ENCODE peak calls at places on chromosome 15, in six cellular contexts. K is K562, Y is HepG2, N is GM12878, S is GM12891, E is H1. U is an unnamed sample.

GRCh38 chr15:47516576-47517371 is 200.5 kb upstream of the SEMA6D start:
- DNase-seq in E (no peak), Y (no peak), N (no peak), S (no peak), K (no peak), U (no peak)

GRCh38 chr15:62517541-62517940 is 352.5 kb upstream of the C2CD4B start:
- DNase-seq in Y (no peak), E (no peak), S (no peak), K (no peak), N (no peak), U (no peak)

GRCh38 chr15:57138260-57138895 is 219.9 kb downstream of the TCF12 start:
- DNase-seq in Y (peak; percentile 34), K (peak; percentile 56), E (no peak), S (no peak), N (no peak), U (no peak)

GRCh38 chr15:33021806-33022389 is 172.6 kb downstream of the FMN1 start:
- DNase-seq in E (no peak), S (peak; percentile 30), K (peak; percentile 52), N (no peak), Y (peak; percentile 22), U (peak; percentile 13)

GRCh38 chr15:73988075-73988969 is 3.8 kb downstream of the STOML1 start:
- DNase-seq in Y (no peak), E (no peak), S (no peak), N (no peak), K (no peak), U (no peak)

GRCh38 chr15:48472756-48473155 is 141.5 kb downstream of the DUT start:
- DNase-seq in K (no peak), Y (no peak), N (no peak), E (no peak), S (no peak), U (no peak)

GRCh38 chr15:38224486-38224885 is 28.1 kb upstream of the SPRED1 start:
- DNase-seq in N (no peak), K (no peak), S (no peak), Y (no peak), E (no peak), U (no peak)

GRCh38 chr15:51649659-51650521 is 27.3 kb upstream of the DMXL2 start:
- DNase-seq in Y (peak; percentile 68), K (peak; percentile 54), E (no peak), S (peak; percentile 21), N (peak; percentile 63), U (peak; percentile 26)

GRCh38 chr15:59191855-59192237 is 14.8 kb upstream of the LDHAL6B start:
- DNase-seq in Y (no peak), K (no peak), S (no peak), E (no peak), N (no peak), U (no peak)

GRCh38 chr15:72813345-72814004 is 29.9 kb upstream of the ADPGK start:
- DNase-seq in E (no peak), N (no peak), K (no peak), Y (no peak), S (no peak), U (no peak)

GRCh38 chr15:42133892-42134502 is 22.4 kb downstream of the PLA2G4F start:
- DNase-seq in E (peak; percentile 95), S (no peak), N (no peak), Y (peak; percentile 52), K (peak; percentile 72), U (no peak)

GRCh38 chr15:60374209-60374608 is 23.6 kb downstream of the ANXA2 start:
- DNase-seq in S (no peak), K (no peak), E (no peak), N (no peak), Y (no peak), U (no peak)

GRCh38 chr15:68372291-68372811 is 59.6 kb downstream of the ITGA11 start:
- DNase-seq in S (no peak), N (no peak), K (peak; percentile 32), Y (peak; percentile 16), E (peak; percentile 73), U (peak; percentile 30)

GRCh38 chr15:99580061-99580460 is 14.3 kb downstream of the MEF2A start:
- DNase-seq in Y (no peak), S (no peak), K (no peak), E (no peak), N (no peak), U (no peak)

GRCh38 chr15:47292638-47293037 is 424.7 kb upstream of the SEMA6D start:
- DNase-seq in S (no peak), K (no peak), Y (no peak), N (no peak), E (no peak), U (no peak)

GRCh38 chr15:56205061-56205876 is 38.4 kb downstream of the RFX7 start:
- DNase-seq in K (no peak), E (no peak), S (no peak), N (no peak), Y (no peak), U (no peak)

GRCh38 chr15:41772720-41773331 is 1.5 kb upstream of the MAPKBP1 start:
- DNase-seq in Y (peak; percentile 73), N (peak; percentile 65), S (peak; percentile 40), K (peak; percentile 53), E (no peak), U (no peak)

GRCh38 chr15:88998980-88999713 is 86.0 kb upstream of the MFGE8 start:
- DNase-seq in N (no peak), Y (no peak), K (peak; percentile 23), S (no peak), E (peak; percentile 77), U (no peak)

GRCh38 chr15:72339777-72340177 is 19.8 kb upstream of the CELF6 start:
- DNase-seq in K (no peak), S (no peak), Y (peak; percentile 47), E (no peak), N (no peak), U (no peak)

GRCh38 chr15:78715439-78715838 is 74.4 kb upstream of the CHRNB4 start:
- DNase-seq in E (no peak), N (no peak), Y (no peak), K (no peak), S (no peak), U (no peak)

GRCh38 chr15:61640751-61641150 is 411.6 kb upstream of the RORA start:
- DNase-seq in E (no peak), Y (no peak), S (no peak), N (no peak), K (no peak), U (no peak)

GRCh38 chr15:76349301-76350070 is 12.9 kb downstream of the ISL2 start:
- DNase-seq in S (no peak), E (no peak), N (no peak), Y (no peak), K (no peak), U (no peak)

GRCh38 chr15:73125219-73125618 is 73.0 kb downstream of the NEO1 start:
- DNase-seq in S (no peak), Y (no peak), K (no peak), E (no peak), N (no peak), U (no peak)

GRCh38 chr15:48680841-48681240 is 35.3 kb upstream of the FBN1 start:
- DNase-seq in K (no peak), S (no peak), Y (no peak), E (no peak), N (no peak), U (no peak)

GRCh38 chr15:78457101-78457500 is 19.1 kb downstream of the IREB2 start:
- DNase-seq in S (no peak), Y (no peak), N (no peak), E (no peak), K (peak; percentile 15), U (no peak)

GRCh38 chr15:80697316-80697715 is 2.2 kb downstream of the ABHD17C start:
- DNase-seq in S (no peak), E (no peak), K (no peak), N (no peak), Y (no peak), U (no peak)
- TF ChIP-seq POLR2A in S (no peak), E (no peak), K (no peak), N (no peak), Y (no peak), U (no peak)

GRCh38 chr15:90751300-90751825 is 34.2 kb downstream of the BLM start:
- DNase-seq in E (no peak), N (no peak), S (no peak), Y (peak; percentile 24), K (no peak), U (no peak)

GRCh38 chr15:90744759-90745402 is 27.7 kb downstream of the BLM start:
- DNase-seq in K (no peak), E (no peak), S (no peak), Y (no peak), N (no peak), U (no peak)

GRCh38 chr15:90749754-90750153 is 32.6 kb downstream of the BLM start:
- DNase-seq in K (no peak), N (no peak), S (no peak), E (no peak), Y (no peak), U (no peak)

GRCh38 chr15:90750186-90750585 is 33.0 kb downstream of the BLM start:
- DNase-seq in S (no peak), K (no peak), Y (no peak), N (no peak), E (no peak), U (no peak)
- TF ChIP-seq POLR2AphosphoS5 in S (no peak), K (no peak), Y (no peak), N (no peak), E (no peak), U (no peak)

GRCh38 chr15:101489633-101490407 is at the start of gene PCSK6:
- DNase-seq in Y (no peak), S (peak; percentile 56), E (peak; percentile 68), K (peak; percentile 68), N (no peak), U (no peak)

GRCh38 chr15:101489236-101489632 is 273 bp downstream of the PCSK6 start:
- DNase-seq in N (no peak), S (peak; percentile 59), K (peak; percentile 71), Y (no peak), E (peak; percentile 59), U (no peak)

GRCh38 chr15:101488300-101489164 is 975 bp downstream of the PCSK6 start:
- DNase-seq in S (no peak), K (peak; percentile 66), N (no peak), Y (peak; percentile 73), E (peak; percentile 60), U (no peak)

GRCh38 chr15:101490408-101490891 is 943 bp upstream of the PCSK6 start:
- DNase-seq in S (no peak), K (no peak), E (no peak), Y (no peak), N (no peak), U (no peak)

GRCh38 chr15:101487060-101487459 is 2.4 kb downstream of the PCSK6 start:
- DNase-seq in E (no peak), N (no peak), S (no peak), Y (no peak), K (no peak), U (no peak)
- TF ChIP-seq TAF1 in E (no peak), N (no peak), S (no peak), Y (no peak), K (no peak), U (no peak)

GRCh38 chr15:64989331-64990167 is at the start of gene SPG21:
- DNase-seq in S (peak; percentile 84), K (peak; percentile 98), Y (peak; percentile 73), N (peak; percentile 91), E (peak; percentile 89), U (peak; percentile 87)
- TF ChIP-seq POLR2A in S (peak; percentile 76), K (peak; percentile 80), Y (peak; percentile 40), N (peak; percentile 85), E (peak; percentile 48), U (peak; percentile 61)

GRCh38 chr15:87816811-87817210 is 439.7 kb downstream of the NTRK3 start:
- DNase-seq in N (no peak), K (no peak), S (no peak), E (no peak), Y (no peak), U (no peak)
- TF ChIP-seq POLR2AphosphoS5 in N (no peak), K (no peak), S (no peak), E (no peak), Y (no peak), U (no peak)

GRCh38 chr15:69609176-69609575 is 156.6 kb downstream of the RPLP1 start:
- DNase-seq in K (no peak), S (no peak), Y (no peak), N (no peak), E (no peak), U (no peak)
- TF ChIP-seq TAF1 in K (no peak), S (no peak), Y (no peak), N (no peak), E (no peak), U (no peak)